ENCODE peak calls at places on chromosomes 12 and 14, in seven cellular contexts. One of them, this sample, is unnamed.
A peak's percentile ranks its signal among the peaks of the same experiment; 100 is the strongest.

GRCh38 chr12:131673519-131674265 is 37.2 kb upstream of the SFSWAP start:
- DNase-seq in caudate nucleus: no peak
- DNase-seq in naive thymus-derived CD8-positive, alpha-beta T cell: peak; percentile 7
- DNase-seq in T follicular helper cell: no peak
- DNase-seq in neuronal stem cell: no peak
- DNase-seq in iris pigment epithelial cell: peak; percentile 44
- DNase-seq in BJ: no peak
- DNase-seq in this sample: peak; percentile 12

GRCh38 chr12:122130150-122130549 is 43.9 kb downstream of the IL31 start:
- DNase-seq in caudate nucleus: no peak
- DNase-seq in naive thymus-derived CD8-positive, alpha-beta T cell: no peak
- DNase-seq in T follicular helper cell: no peak
- DNase-seq in neuronal stem cell: no peak
- DNase-seq in iris pigment epithelial cell: peak; percentile 60
- DNase-seq in BJ: no peak
- DNase-seq in this sample: peak; percentile 72

GRCh38 chr12:95548056-95548538 is 3.2 kb downstream of the USP44 start:
- DNase-seq in caudate nucleus: no peak
- DNase-seq in naive thymus-derived CD8-positive, alpha-beta T cell: peak; percentile 31
- DNase-seq in T follicular helper cell: peak; percentile 8
- DNase-seq in neuronal stem cell: peak; percentile 30
- DNase-seq in iris pigment epithelial cell: no peak
- DNase-seq in BJ: no peak
- DNase-seq in this sample: peak; percentile 2

GRCh38 chr12:126891789-126892188 is 1375.2 kb upstream of the TMEM132C start:
- DNase-seq in caudate nucleus: no peak
- DNase-seq in naive thymus-derived CD8-positive, alpha-beta T cell: no peak
- DNase-seq in T follicular helper cell: no peak
- DNase-seq in neuronal stem cell: no peak
- DNase-seq in iris pigment epithelial cell: no peak
- DNase-seq in BJ: no peak
- DNase-seq in this sample: no peak

GRCh38 chr12:100970894-100971293 is 176.3 kb downstream of the ANO4 start:
- DNase-seq in caudate nucleus: no peak
- DNase-seq in naive thymus-derived CD8-positive, alpha-beta T cell: no peak
- DNase-seq in T follicular helper cell: no peak
- DNase-seq in neuronal stem cell: no peak
- DNase-seq in iris pigment epithelial cell: no peak
- DNase-seq in BJ: no peak
- DNase-seq in this sample: no peak

GRCh38 chr12:98656289-98657101 is 11.4 kb downstream of the APAF1 start:
- DNase-seq in caudate nucleus: no peak
- DNase-seq in naive thymus-derived CD8-positive, alpha-beta T cell: no peak
- DNase-seq in T follicular helper cell: no peak
- DNase-seq in neuronal stem cell: no peak
- DNase-seq in iris pigment epithelial cell: no peak
- DNase-seq in BJ: no peak
- DNase-seq in this sample: no peak

GRCh38 chr14:70894868-70895267 is 12.4 kb upstream of the PCNX1 start:
- DNase-seq in caudate nucleus: no peak
- DNase-seq in naive thymus-derived CD8-positive, alpha-beta T cell: no peak
- DNase-seq in T follicular helper cell: no peak
- DNase-seq in neuronal stem cell: no peak
- DNase-seq in iris pigment epithelial cell: no peak
- DNase-seq in BJ: no peak
- DNase-seq in this sample: no peak

GRCh38 chr14:97266653-97267052 is 469.5 kb downstream of the VRK1 start:
- DNase-seq in caudate nucleus: no peak
- DNase-seq in naive thymus-derived CD8-positive, alpha-beta T cell: no peak
- DNase-seq in T follicular helper cell: no peak
- DNase-seq in neuronal stem cell: no peak
- DNase-seq in iris pigment epithelial cell: peak; percentile 13
- DNase-seq in BJ: no peak
- DNase-seq in this sample: peak; percentile 95

GRCh38 chr14:104864267-104865068 is 600 bp upstream of the CEP170B start:
- DNase-seq in caudate nucleus: no peak
- DNase-seq in naive thymus-derived CD8-positive, alpha-beta T cell: no peak
- DNase-seq in T follicular helper cell: no peak
- DNase-seq in neuronal stem cell: peak; percentile 27
- DNase-seq in iris pigment epithelial cell: no peak
- DNase-seq in BJ: no peak
- DNase-seq in this sample: no peak

GRCh38 chr14:55097894-55098560 is 31.0 kb upstream of the LGALS3 start:
- DNase-seq in caudate nucleus: no peak
- DNase-seq in naive thymus-derived CD8-positive, alpha-beta T cell: no peak
- DNase-seq in T follicular helper cell: no peak
- DNase-seq in neuronal stem cell: no peak
- DNase-seq in iris pigment epithelial cell: no peak
- DNase-seq in BJ: no peak
- DNase-seq in this sample: no peak

GRCh38 chr14:74571901-74572828 is 39.9 kb downstream of the LTBP2 start:
- DNase-seq in caudate nucleus: no peak
- DNase-seq in naive thymus-derived CD8-positive, alpha-beta T cell: no peak
- DNase-seq in T follicular helper cell: no peak
- DNase-seq in neuronal stem cell: no peak
- DNase-seq in iris pigment epithelial cell: peak; percentile 100
- DNase-seq in BJ: peak; percentile 99
- DNase-seq in this sample: peak; percentile 100

GRCh38 chr14:36988568-36988967 is 183.8 kb downstream of the SLC25A21 start:
- DNase-seq in caudate nucleus: no peak
- DNase-seq in naive thymus-derived CD8-positive, alpha-beta T cell: no peak
- DNase-seq in T follicular helper cell: no peak
- DNase-seq in neuronal stem cell: no peak
- DNase-seq in iris pigment epithelial cell: peak; percentile 49
- DNase-seq in BJ: no peak
- DNase-seq in this sample: peak; percentile 35

GRCh38 chr12:59403259-59403932 is 192.4 kb upstream of the SLC16A7 start:
- DNase-seq in caudate nucleus: peak; percentile 5
- DNase-seq in naive thymus-derived CD8-positive, alpha-beta T cell: peak; percentile 17
- DNase-seq in T follicular helper cell: peak; percentile 4
- DNase-seq in neuronal stem cell: peak; percentile 58
- DNase-seq in iris pigment epithelial cell: peak; percentile 78
- DNase-seq in BJ: peak; percentile 50
- DNase-seq in this sample: peak; percentile 31

GRCh38 chr14:102903248-102903888 is 19.1 kb upstream of the AMN start:
- DNase-seq in caudate nucleus: no peak
- DNase-seq in naive thymus-derived CD8-positive, alpha-beta T cell: no peak
- DNase-seq in T follicular helper cell: no peak
- DNase-seq in neuronal stem cell: no peak
- DNase-seq in iris pigment epithelial cell: no peak
- DNase-seq in BJ: no peak
- DNase-seq in this sample: no peak